ENCODE peak calls at places on chromosomes 2 and 18, in eight cellular contexts. Q is adrenal gland, Z is right atrium auricular region, B is astrocyte of the spinal cord, J is MM.1S, C is lower lobe of right lung, F is breast epithelium, P is mammary epithelial cell. L is an unnamed sample.

GRCh38 chr2:212327171-212327809 is 211.3 kb downstream of the ERBB4 start:
- DNase-seq in Q (no peak), Z (no peak), B (no peak), J (no peak), C (no peak), F (no peak), P (no peak), L (no peak)

GRCh38 chr2:24228470-24228869 is 53.6 kb downstream of the FAM228A start:
- DNase-seq in Q (no peak), Z (no peak), B (no peak), J (no peak), C (no peak), F (no peak), P (no peak), L (peak; percentile 16)

GRCh38 chr2:155830817-155831579 is 501.5 kb downstream of the NR4A2 start:
- DNase-seq in Q (no peak), Z (no peak), B (no peak), J (no peak), C (no peak), F (no peak), P (peak; percentile 5), L (peak; percentile 24)

GRCh38 chr2:1829831-1830230 is 85.5 kb upstream of the PXDN start:
- DNase-seq in Q (no peak), Z (no peak), B (no peak), J (no peak), C (no peak), F (no peak), P (no peak), L (no peak)

GRCh38 chr2:70923378-70924015 is 12.2 kb upstream of the ATP6V1B1 start:
- DNase-seq in Q (no peak), Z (no peak), B (no peak), J (peak; percentile 23), C (no peak), F (no peak), P (no peak), L (no peak)

GRCh38 chr2:25845843-25846505 is 32.3 kb downstream of the ASXL2 start:
- DNase-seq in Q (no peak), Z (no peak), B (peak; percentile 4), J (no peak), C (no peak), F (no peak), P (no peak), L (no peak)

GRCh38 chr2:23788100-23788499 is 138.8 kb downstream of the ATAD2B start:
- DNase-seq in Q (no peak), Z (no peak), B (no peak), J (no peak), C (no peak), F (no peak), P (no peak), L (no peak)

GRCh38 chr2:63712748-63713147 is 124.0 kb downstream of the MDH1 start:
- DNase-seq in Q (no peak), Z (no peak), B (no peak), J (no peak), C (no peak), F (no peak), P (peak; percentile 12), L (peak; percentile 78)

GRCh38 chr18:35376742-35377695 is at the start of gene ZNF396:
- DNase-seq in Q (peak; percentile 80), Z (peak; percentile 88), B (peak; percentile 57), J (peak; percentile 60), C (peak; percentile 93), F (peak; percentile 78), P (peak; percentile 24), L (peak; percentile 54)

GRCh38 chr2:119372778-119373568 is 6.2 kb downstream of the DBI start:
- DNase-seq in Q (no peak), Z (no peak), B (no peak), J (no peak), C (no peak), F (no peak), P (no peak), L (no peak)

GRCh38 chr18:6022840-6023239 is 127.5 kb upstream of the TMEM200C start:
- DNase-seq in Q (no peak), Z (no peak), B (peak; percentile 82), J (no peak), C (no peak), F (no peak), P (no peak), L (no peak)

GRCh38 chr2:196979976-196980375 is 53.5 kb upstream of the PGAP1 start:
- DNase-seq in Q (no peak), Z (no peak), B (no peak), J (no peak), C (no peak), F (no peak), P (no peak), L (no peak)

GRCh38 chr2:235605306-235605998 is 111.6 kb downstream of the AGAP1 start:
- DNase-seq in Q (peak; percentile 31), Z (peak; percentile 96), B (peak; percentile 94), J (no peak), C (peak; percentile 64), F (peak; percentile 41), P (peak; percentile 87), L (peak; percentile 92)

GRCh38 chr18:33440011-33440383 is 524 bp downstream of the CCDC178 start:
- DNase-seq in Q (no peak), Z (no peak), B (peak; percentile 79), J (no peak), C (no peak), F (no peak), P (peak; percentile 1), L (peak; percentile 44)

GRCh38 chr2:8551622-8552074 is 130.2 kb upstream of the ID2 start:
- DNase-seq in Q (peak; percentile 17), Z (no peak), B (no peak), J (no peak), C (no peak), F (no peak), P (no peak), L (no peak)

GRCh38 chr18:5582849-5583667 is 39.3 kb upstream of the EPB41L3 start:
- DNase-seq in Q (no peak), Z (no peak), B (peak; percentile 79), J (no peak), C (no peak), F (no peak), P (no peak), L (no peak)

GRCh38 chr2:48198285-48198821 is 292.1 kb upstream of the FBXO11 start:
- DNase-seq in Q (no peak), Z (no peak), B (no peak), J (no peak), C (no peak), F (no peak), P (no peak), L (no peak)

GRCh38 chr2:28639836-28640235 is 111.8 kb upstream of the PPP1CB start:
- DNase-seq in Q (no peak), Z (no peak), B (peak; percentile 49), J (peak; percentile 54), C (no peak), F (no peak), P (peak; percentile 93), L (peak; percentile 69)

GRCh38 chr2:132923787-132924186 is 253.8 kb upstream of the LYPD1 start:
- DNase-seq in Q (no peak), Z (no peak), B (peak; percentile 74), J (no peak), C (no peak), F (no peak), P (peak; percentile 6), L (no peak)

GRCh38 chr2:149617057-149617456 is 29.5 kb upstream of the MMADHC start:
- DNase-seq in Q (no peak), Z (no peak), B (peak; percentile 15), J (no peak), C (no peak), F (no peak), P (no peak), L (no peak)

GRCh38 chr18:35073186-35074105 is 32.2 kb downstream of the MAPRE2 start:
- DNase-seq in Q (no peak), Z (no peak), B (peak; percentile 50), J (no peak), C (no peak), F (no peak), P (peak; percentile 26), L (peak; percentile 33)

GRCh38 chr18:70931942-70932814 is 643.3 kb downstream of the SOCS6 start:
- DNase-seq in Q (no peak), Z (no peak), B (peak; percentile 50), J (peak; percentile 72), C (no peak), F (no peak), P (peak; percentile 1), L (peak; percentile 29)

GRCh38 chr2:12331698-12332097 is 385.0 kb upstream of the TRIB2 start:
- DNase-seq in Q (no peak), Z (no peak), B (no peak), J (no peak), C (no peak), F (no peak), P (no peak), L (no peak)

GRCh38 chr18:46470714-46471113 is 186.3 kb downstream of the LOXHD1 start:
- DNase-seq in Q (no peak), Z (no peak), B (no peak), J (no peak), C (no peak), F (no peak), P (no peak), L (no peak)
- H3K4me3 ChIP-seq in Q (no peak overlapping the region), Z (no peak overlapping the region), B (no peak overlapping the region), J (no peak overlapping the region), C (no peak overlapping the region), F (no peak overlapping the region), P (no peak overlapping the region), L (no peak overlapping the region)

GRCh38 chr2:65364054-65364651 is 68.2 kb downstream of the SPRED2 start:
- DNase-seq in Q (peak; percentile 0), Z (no peak), B (no peak), J (no peak), C (no peak), F (no peak), P (no peak), L (no peak)
- TF ChIP-seq CTCF in Q (no peak), Z (no peak), B (no peak), J (no peak), C (no peak), F (no peak), P (no peak), L (no peak)

GRCh38 chr2:36388472-36388871 is 32.9 kb downstream of the CRIM1 start:
- DNase-seq in Q (no peak), Z (no peak), B (no peak), J (no peak), C (no peak), F (no peak), P (no peak), L (no peak)

GRCh38 chr2:36387258-36387916 is 31.8 kb downstream of the CRIM1 start:
- DNase-seq in Q (no peak), Z (no peak), B (no peak), J (no peak), C (no peak), F (no peak), P (no peak), L (no peak)

GRCh38 chr2:36385603-36386002 is 30.0 kb downstream of the CRIM1 start:
- DNase-seq in Q (no peak), Z (no peak), B (no peak), J (no peak), C (no peak), F (no peak), P (no peak), L (no peak)

GRCh38 chr2:36392854-36393253 is 37.3 kb downstream of the CRIM1 start:
- DNase-seq in Q (no peak), Z (no peak), B (no peak), J (no peak), C (no peak), F (no peak), P (no peak), L (no peak)

GRCh38 chr2:36389081-36389480 is 33.5 kb downstream of the CRIM1 start:
- DNase-seq in Q (no peak), Z (no peak), B (peak; percentile 52), J (no peak), C (no peak), F (no peak), P (no peak), L (no peak)
- H3K4me3 ChIP-seq in Q (no peak overlapping the region), Z (no peak overlapping the region), B (no peak overlapping the region), J (no peak overlapping the region), C (no peak overlapping the region), F (no peak overlapping the region), P (no peak overlapping the region), L (no peak overlapping the region)

GRCh38 chr2:80304522-80304878 is at the start of gene LRRTM1:
- DNase-seq in Q (no peak), Z (no peak), B (no peak), J (no peak), C (no peak), F (no peak), P (no peak), L (peak; percentile 18)
- TF ChIP-seq CTCF in Q (no peak), Z (no peak), B (no peak), J (no peak), C (no peak), F (no peak), P (no peak), L (no peak)